ENCODE peak calls at places on chromosomes 13 and 19, in five cellular contexts. One of them, this sample, is unnamed.

GRCh38 chr13:60642552-60642951 is 245.5 kb downstream of the TDRD3 start:
- DNase-seq in CD4-positive, alpha-beta T cell: no peak
- DNase-seq in mucosa of descending colon: no peak
- DNase-seq in Right ventricle myocardium superior: no peak
- DNase-seq in AG10803: peak
- DNase-seq in this sample: no peak

GRCh38 chr13:94696171-94696570 is 16.2 kb downstream of the SOX21 start:
- DNase-seq in CD4-positive, alpha-beta T cell: no peak
- DNase-seq in mucosa of descending colon: no peak
- DNase-seq in Right ventricle myocardium superior: no peak
- DNase-seq in AG10803: no peak
- DNase-seq in this sample: no peak

GRCh38 chr13:49444517-49445395 is 682 bp downstream of the SETDB2 start:
- DNase-seq in CD4-positive, alpha-beta T cell: no peak
- DNase-seq in mucosa of descending colon: no peak
- DNase-seq in Right ventricle myocardium superior: no peak
- DNase-seq in AG10803: peak
- DNase-seq in this sample: no peak

GRCh38 chr13:29540799-29541198 is 54.7 kb downstream of the SLC7A1 start:
- DNase-seq in CD4-positive, alpha-beta T cell: no peak
- DNase-seq in mucosa of descending colon: no peak
- DNase-seq in Right ventricle myocardium superior: no peak
- DNase-seq in AG10803: no peak
- DNase-seq in this sample: no peak

GRCh38 chr13:44309771-44310767 is 63.6 kb upstream of the SERP2 start:
- DNase-seq in CD4-positive, alpha-beta T cell: no peak
- DNase-seq in mucosa of descending colon: peak
- DNase-seq in Right ventricle myocardium superior: peak
- DNase-seq in AG10803: no peak
- DNase-seq in this sample: no peak

GRCh38 chr19:50639121-50640112 is at the start of gene SYT3:
- DNase-seq in CD4-positive, alpha-beta T cell: peak
- DNase-seq in mucosa of descending colon: peak
- DNase-seq in Right ventricle myocardium superior: peak
- DNase-seq in AG10803: peak
- DNase-seq in this sample: peak

GRCh38 chr19:2123682-2124387 is 27.1 kb downstream of the IZUMO4 start:
- DNase-seq in CD4-positive, alpha-beta T cell: peak
- DNase-seq in mucosa of descending colon: no peak
- DNase-seq in Right ventricle myocardium superior: no peak
- DNase-seq in AG10803: no peak
- DNase-seq in this sample: no peak

GRCh38 chr19:51064534-51065220 is at the start of gene KLK13:
- DNase-seq in CD4-positive, alpha-beta T cell: no peak
- DNase-seq in mucosa of descending colon: peak
- DNase-seq in Right ventricle myocardium superior: peak
- DNase-seq in AG10803: no peak
- DNase-seq in this sample: no peak

GRCh38 chr19:45423033-45423588 is 606 bp downstream of the ERCC1 start:
- DNase-seq in CD4-positive, alpha-beta T cell: peak
- DNase-seq in mucosa of descending colon: no peak
- DNase-seq in Right ventricle myocardium superior: no peak
- DNase-seq in AG10803: no peak
- DNase-seq in this sample: no peak

GRCh38 chr19:604355-604754 is 14.7 kb downstream of the HCN2 start:
- DNase-seq in CD4-positive, alpha-beta T cell: no peak
- DNase-seq in mucosa of descending colon: no peak
- DNase-seq in Right ventricle myocardium superior: no peak
- DNase-seq in AG10803: no peak
- DNase-seq in this sample: no peak

GRCh38 chr13:84917252-84917878 is 881.9 kb downstream of the SLITRK6 start:
- DNase-seq in CD4-positive, alpha-beta T cell: no peak
- DNase-seq in mucosa of descending colon: no peak
- DNase-seq in Right ventricle myocardium superior: no peak
- DNase-seq in AG10803: peak
- DNase-seq in this sample: peak

GRCh38 chr19:18168673-18169381 is 4.8 kb upstream of the IFI30 start:
- DNase-seq in CD4-positive, alpha-beta T cell: no peak
- DNase-seq in mucosa of descending colon: no peak
- DNase-seq in Right ventricle myocardium superior: no peak
- DNase-seq in AG10803: no peak
- DNase-seq in this sample: no peak

GRCh38 chr13:45873491-45874360 is 22.2 kb upstream of the SIAH3 start:
- DNase-seq in CD4-positive, alpha-beta T cell: no peak
- DNase-seq in mucosa of descending colon: no peak
- DNase-seq in Right ventricle myocardium superior: no peak
- DNase-seq in AG10803: peak
- DNase-seq in this sample: no peak

GRCh38 chr19:45629704-45630103 is 9.5 kb downstream of the EML2 start:
- DNase-seq in CD4-positive, alpha-beta T cell: no peak
- DNase-seq in mucosa of descending colon: no peak
- DNase-seq in Right ventricle myocardium superior: no peak
- DNase-seq in AG10803: no peak
- DNase-seq in this sample: no peak

GRCh38 chr13:77042566-77043177 is 15.7 kb upstream of the FBXL3 start:
- DNase-seq in CD4-positive, alpha-beta T cell: no peak
- DNase-seq in mucosa of descending colon: no peak
- DNase-seq in Right ventricle myocardium superior: no peak
- DNase-seq in AG10803: no peak
- DNase-seq in this sample: no peak

GRCh38 chr13:31887311-31887710 is 144.3 kb upstream of the FRY start:
- DNase-seq in CD4-positive, alpha-beta T cell: no peak
- DNase-seq in mucosa of descending colon: no peak
- DNase-seq in Right ventricle myocardium superior: no peak
- DNase-seq in AG10803: peak
- DNase-seq in this sample: no peak

GRCh38 chr19:46451352-46451751 is 20.0 kb downstream of the PNMA8A start:
- DNase-seq in CD4-positive, alpha-beta T cell: no peak
- DNase-seq in mucosa of descending colon: no peak
- DNase-seq in Right ventricle myocardium superior: no peak
- DNase-seq in AG10803: no peak
- DNase-seq in this sample: no peak

GRCh38 chr13:78875792-78876580 is 217.0 kb upstream of the OBI1 start:
- DNase-seq in CD4-positive, alpha-beta T cell: no peak
- DNase-seq in mucosa of descending colon: no peak
- DNase-seq in Right ventricle myocardium superior: peak
- DNase-seq in AG10803: no peak
- DNase-seq in this sample: no peak

GRCh38 chr13:52399037-52399436 is 6.9 kb downstream of the THSD1 start:
- DNase-seq in CD4-positive, alpha-beta T cell: no peak
- DNase-seq in mucosa of descending colon: no peak
- DNase-seq in Right ventricle myocardium superior: no peak
- DNase-seq in AG10803: no peak
- DNase-seq in this sample: no peak